ENCODE peak calls at places on chromosome 11, in six cellular contexts. I, B, X, D, W and M are unnamed samples. For H3K36me3, the result is how much of the 10 kb centered on the place peaks cover.

GRCh38 chr11:57440744-57441414 is 14.0 kb upstream of the SLC43A3 start:
- DNase-seq in I (no peak), B (peak), W (no peak), X (no peak), D (no peak), M (no peak)

GRCh38 chr11:11416502-11416901 is 63.5 kb upstream of the CSNK2A3 start:
- DNase-seq in D (no peak), I (no peak), W (no peak), B (no peak), X (no peak), M (no peak)

GRCh38 chr11:97702948-97703347 is 1313.1 kb downstream of the JRKL start:
- DNase-seq in B (no peak), W (no peak), X (no peak), I (no peak), D (no peak), M (no peak)

GRCh38 chr11:44708063-44708462 is 18.7 kb upstream of the TSPAN18 start:
- DNase-seq in I (no peak), X (no peak), D (no peak), W (no peak), B (no peak), M (no peak)

GRCh38 chr11:77580712-77581337 is 8.9 kb upstream of the AQP11 start:
- DNase-seq in X (no peak), W (no peak), B (no peak), D (no peak), I (no peak), M (no peak)

GRCh38 chr11:126444072-126444471 is 88.6 kb downstream of the ST3GAL4 start:
- DNase-seq in B (no peak), I (no peak), X (no peak), D (no peak), W (no peak), M (no peak)

GRCh38 chr11:32186118-32186517 is 95.2 kb downstream of the RCN1 start:
- DNase-seq in B (no peak), I (no peak), X (no peak), D (no peak), W (no peak), M (no peak)

GRCh38 chr11:77208535-77208934 is 80.5 kb downstream of the MYO7A start:
- DNase-seq in I (no peak), X (peak), W (peak), D (no peak), B (no peak), M (peak)

GRCh38 chr11:19849107-19849789 is 136.6 kb downstream of the NAV2 start:
- DNase-seq in W (peak), I (peak), B (no peak), X (no peak), D (peak), M (no peak)

GRCh38 chr11:37199082-37199481 is 601.0 kb upstream of the RAG2 start:
- DNase-seq in B (no peak), I (no peak), W (no peak), D (no peak), X (no peak), M (peak)

DNA sequence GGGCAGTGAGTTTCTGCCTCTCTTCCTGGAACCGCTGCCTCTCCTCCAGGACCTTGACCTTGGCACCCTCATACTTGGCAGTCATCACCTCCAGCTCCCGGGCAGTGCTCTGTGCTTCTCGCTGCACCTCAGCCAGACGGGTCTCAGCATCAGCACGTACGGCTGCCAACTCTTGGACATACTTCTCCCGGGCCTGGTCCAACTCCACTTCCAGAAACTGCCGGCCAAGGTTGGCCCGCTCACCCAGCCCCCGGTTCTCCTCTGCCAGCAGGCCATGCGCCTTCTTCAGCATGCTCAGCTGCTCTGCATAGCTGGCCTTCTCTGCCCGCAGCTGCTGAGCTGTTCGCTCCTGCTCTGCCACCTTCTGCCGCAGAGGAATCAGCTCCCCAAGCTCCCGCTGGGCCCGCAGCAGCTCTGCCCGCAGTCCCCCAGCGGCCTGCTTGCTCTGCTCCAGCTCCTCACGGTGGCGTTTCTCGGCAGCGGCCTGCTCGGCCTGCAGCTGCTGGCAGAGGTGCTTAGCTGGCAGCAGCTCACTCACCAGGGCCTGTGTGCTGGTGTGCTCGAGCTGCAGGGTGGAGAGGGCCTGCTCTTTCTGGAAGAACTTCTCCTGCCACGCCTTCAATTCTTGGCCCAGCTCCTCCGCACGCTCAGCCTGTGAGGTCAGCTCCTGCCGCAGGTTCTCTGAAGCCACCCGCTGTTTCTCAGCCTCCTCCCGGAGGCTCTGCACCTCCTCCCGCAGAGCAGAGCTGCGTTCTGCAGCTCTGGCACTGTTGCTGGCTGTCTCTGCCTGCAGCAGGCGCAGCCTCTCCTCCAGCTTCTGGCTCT is 14.4 kb downstream of the IL18BP start:
- DNase-seq in B (no peak), X (peak), W (peak), I (peak), D (peak), M (no peak)
- H3K27ac ChIP-seq in B (no peak), X (peak), W (peak), I (peak), D (no peak), M (no peak)

GRCh38 chr11:7530013-7530412 is 16.2 kb downstream of the PPFIBP2 start:
- DNase-seq in X (no peak), I (no peak), D (no peak), W (no peak), B (no peak), M (no peak)
- H3K36me3 ChIP-seq in X (under half), I (under half), D (under half), W (under half), B (under half), M (under half)

DNA sequence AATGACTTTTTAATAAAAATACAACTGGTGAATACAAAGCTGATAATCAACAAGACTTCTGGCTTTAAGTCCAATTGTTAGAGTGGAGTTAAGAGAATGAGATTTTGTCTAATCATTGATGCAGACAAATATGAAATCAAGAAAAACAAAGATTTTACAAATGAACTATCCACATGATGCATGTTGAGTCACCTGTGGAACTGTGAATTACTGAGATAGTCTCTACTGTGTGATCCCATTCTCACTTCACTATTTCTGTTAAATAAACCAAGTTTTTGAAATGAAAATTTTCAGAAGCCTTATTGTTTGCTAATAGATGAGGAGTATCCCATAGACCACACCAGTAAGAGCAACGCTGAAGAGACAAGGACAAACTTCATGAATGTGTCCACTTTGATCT is 8.4 kb upstream of the CTSC start:
- DNase-seq in D (no peak), X (no peak), W (no peak), B (no peak), I (no peak), M (no peak)
- TF ChIP-seq CTCF in D (no peak), X (no peak), W (no peak), B (no peak), I (no peak), M (no peak)

DNA sequence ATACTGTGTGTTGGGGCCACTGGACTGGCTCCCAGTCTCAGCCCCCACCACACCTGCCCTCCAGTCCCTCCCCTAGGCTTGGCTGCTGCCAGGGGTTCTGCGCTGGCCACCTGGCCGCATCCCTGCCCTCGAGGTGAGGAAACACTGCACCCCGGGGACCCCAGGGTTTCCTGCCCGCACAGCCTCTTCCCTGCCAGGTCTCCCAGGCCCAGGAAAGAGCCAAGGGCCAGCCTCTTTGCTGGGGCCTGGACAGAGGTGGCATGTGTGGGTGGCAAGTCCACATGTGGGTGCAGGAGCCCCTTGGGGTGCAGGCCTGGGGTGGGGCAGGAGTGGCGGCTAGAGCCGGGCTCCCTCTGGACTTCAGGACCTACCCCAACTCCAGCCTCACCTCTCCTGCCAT is 2.5 kb downstream of the EPS8L2 start:
- DNase-seq in D (no peak), X (no peak), I (no peak), B (no peak), W (peak), M (no peak)
- H3K27ac ChIP-seq in D (no peak), X (no peak), I (peak), B (peak), W (no peak), M (no peak)

GRCh38 chr11:63846897-63847296 is 8.0 kb downstream of the MARK2 start:
- DNase-seq in I (no peak), D (no peak), B (no peak), X (no peak), W (no peak), M (no peak)
- H3K36me3 ChIP-seq in I (under half), D (under half), B (under half), X (under half), W (under half), M (under half)